ENCODE peak calls at places on chromosomes 3 and 15, in eight cellular contexts. L is activated CD4-positive, CD25-positive, alpha-beta regulatory T cell; Z is mesothelial cell of epicardium; X is astrocyte of the spinal cord; N is cardiac fibroblast; A is C1 segment of cervical spinal cord; R is activated naive CD4-positive, alpha-beta T cell treated with anti-CD3 and anti-CD28 coated beads for 36 hours; T is MV-4-11. D is an unnamed sample.

GRCh38 chr3:187551419-187551818 is 118.8 kb downstream of the SST start:
- DNase-seq in L (no peak), Z (no peak), X (peak; percentile 35), N (peak; percentile 17), A (no peak), R (no peak), T (no peak), D (no peak)

GRCh38 chr15:38846351-38846750 is 281.7 kb upstream of the RASGRP1 start:
- DNase-seq in L (no peak), Z (no peak), X (no peak), N (no peak), A (no peak), R (no peak), T (no peak), D (no peak)

GRCh38 chr3:134103470-134103869 is 73.7 kb upstream of the SLCO2A1 start:
- DNase-seq in L (no peak), Z (no peak), X (no peak), N (no peak), A (no peak), R (no peak), T (no peak), D (no peak)

GRCh38 chr3:186772281-186772885 is 11.0 kb upstream of the EIF4A2 start:
- DNase-seq in L (no peak), Z (no peak), X (no peak), N (no peak), A (no peak), R (no peak), T (no peak), D (no peak)

GRCh38 chr3:52121459-52121795 is 32.8 kb downstream of the POC1A start:
- DNase-seq in L (no peak), Z (no peak), X (no peak), N (no peak), A (no peak), R (no peak), T (peak; percentile 96), D (no peak)

GRCh38 chr15:65404196-65404872 is 18.4 kb downstream of the IGDCC4 start:
- DNase-seq in L (no peak), Z (no peak), X (no peak), N (no peak), A (no peak), R (no peak), T (no peak), D (no peak)

GRCh38 chr3:40584625-40585189 is 59.9 kb downstream of the ZNF621 start:
- DNase-seq in L (peak; percentile 61), Z (peak; percentile 77), X (peak; percentile 91), N (peak; percentile 84), A (peak; percentile 73), R (peak; percentile 78), T (peak; percentile 49), D (peak; percentile 65)

GRCh38 chr3:4983739-4984510 is 4.7 kb downstream of the BHLHE40 start:
- DNase-seq in L (no peak), Z (no peak), X (peak; percentile 94), N (peak; percentile 96), A (peak; percentile 17), R (peak; percentile 80), T (peak; percentile 98), D (peak; percentile 39)

GRCh38 chr3:31862861-31863260 is 118.2 kb downstream of the OSBPL10 start:
- DNase-seq in L (no peak), Z (no peak), X (no peak), N (peak; percentile 60), A (no peak), R (no peak), T (no peak), D (no peak)

GRCh38 chr15:39140060-39140604 is 440.7 kb upstream of the THBS1 start:
- DNase-seq in L (no peak), Z (no peak), X (peak; percentile 93), N (peak; percentile 95), A (no peak), R (peak; percentile 20), T (no peak), D (no peak)

GRCh38 chr3:12708584-12709192 is 44.8 kb upstream of the RAF1 start:
- DNase-seq in L (no peak), Z (no peak), X (peak; percentile 83), N (peak; percentile 74), A (no peak), R (no peak), T (no peak), D (no peak)

GRCh38 chr3:149247025-149247710 is 25.5 kb upstream of the CP start:
- DNase-seq in L (no peak), Z (no peak), X (peak; percentile 61), N (peak; percentile 70), A (no peak), R (no peak), T (no peak), D (no peak)

GRCh38 chr3:9916734-9917680 is at the start of gene IL17RC:
- DNase-seq in L (no peak), Z (peak; percentile 50), X (peak; percentile 88), N (peak; percentile 96), A (peak; percentile 52), R (peak; percentile 67), T (peak; percentile 18), D (peak; percentile 44)

GRCh38 chr3:113773381-113773780 is 26.5 kb downstream of the ATP6V1A start:
- DNase-seq in L (no peak), Z (no peak), X (peak; percentile 80), N (peak; percentile 63), A (no peak), R (no peak), T (no peak), D (no peak)